ENCODE peak calls at places on chromosomes 4 and X, in four cellular contexts. J is hepatocyte, M is GM20000, H is left lung. E is an unnamed sample.

GRCh38 chrX:41906515-41907165 is 16.7 kb downstream of the CASK start:
- DNase-seq in J (no peak), M (no peak), H (no peak), E (no peak)

GRCh38 chrX:13029831-13030771 is 14.3 kb downstream of the FAM9C start:
- DNase-seq in J (peak; percentile 72), M (no peak), H (no peak), E (no peak)

GRCh38 chr4:46839128-46839527 is 69.9 kb downstream of the COX7B2 start:
- DNase-seq in J (no peak), M (peak; percentile 11), H (no peak), E (no peak)

GRCh38 chr4:91961504-91961903 is 342.3 kb upstream of the GRID2 start:
- DNase-seq in J (no peak), M (no peak), H (no peak), E (no peak)

GRCh38 chrX:136666088-136666487 is 18.1 kb downstream of the CD40LG start:
- DNase-seq in J (no peak), M (no peak), H (no peak), E (no peak)

GRCh38 chr4:74202062-74202586 is 44.2 kb downstream of the MTHFD2L start:
- DNase-seq in J (peak; percentile 43), M (no peak), H (no peak), E (no peak)

GRCh38 chrX:9324676-9325075 is 140.2 kb upstream of the TBL1X start:
- DNase-seq in J (no peak), M (no peak), H (no peak), E (no peak)

GRCh38 chr4:88623097-88623496 is 30.8 kb downstream of the HERC3 start:
- DNase-seq in J (peak; percentile 19), M (no peak), H (no peak), E (no peak)

GRCh38 chr4:55396305-55397023 is 707 bp downstream of the TMEM165 start:
- DNase-seq in J (peak; percentile 76), M (peak; percentile 53), H (peak; percentile 88), E (no peak)

GRCh38 chr4:8652181-8653078 is 59.9 kb downstream of the CPZ start:
- DNase-seq in J (no peak), M (no peak), H (peak; percentile 67), E (no peak)

GRCh38 chr4:67929447-67929846 is 33.8 kb downstream of the TMPRSS11A start:
- DNase-seq in J (no peak), M (no peak), H (no peak), E (no peak)

GRCh38 chr4:182169987-182170386 is 73.2 kb upstream of the TENM3 start:
- DNase-seq in J (no peak), M (no peak), H (no peak), E (no peak)

GRCh38 chr4:18536420-18536819 is 514.9 kb upstream of the LCORL start:
- DNase-seq in J (no peak), M (no peak), H (no peak), E (no peak)

GRCh38 chrX:100654256-100654655 is 10.3 kb downstream of the SRPX2 start:
- DNase-seq in J (peak; percentile 23), M (no peak), H (no peak), E (no peak)

GRCh38 chr4:108049406-108049805 is 59.7 kb downstream of the HADH start:
- DNase-seq in J (no peak), M (no peak), H (no peak), E (no peak)

GRCh38 chrX:3262906-3263305 is 83.5 kb downstream of the MXRA5 start:
- DNase-seq in J (peak; percentile 69), M (no peak), H (no peak), E (no peak)

GRCh38 chrX:155262970-155263754 is 1.1 kb downstream of the RAB39B start:
- DNase-seq in J (no peak), M (no peak), H (no peak), E (no peak)

GRCh38 chr4:78951862-78952472 is 12.7 kb upstream of the PAQR3 start:
- DNase-seq in J (peak; percentile 64), M (peak; percentile 43), H (no peak), E (no peak)

GRCh38 chrX:129632443-129632842 is 22.3 kb downstream of the APLN start:
- DNase-seq in J (no peak), M (no peak), H (no peak), E (no peak)

GRCh38 chr4:8849266-8850073 is 22.2 kb downstream of the HMX1 start:
- DNase-seq in J (no peak), M (no peak), H (peak; percentile 55), E (no peak)

GRCh38 chrX:19028560-19028959 is 44.6 kb upstream of the PHKA2 start:
- DNase-seq in J (no peak), M (no peak), H (no peak), E (no peak)

GRCh38 chrX:155766321-155766720 is 114.8 kb upstream of the VAMP7 start:
- DNase-seq in J (no peak), M (no peak), H (no peak), E (no peak)

GRCh38 chr4:177051473-177052060 is 258.1 kb upstream of the NEIL3 start:
- DNase-seq in J (peak; percentile 56), M (peak; percentile 28), H (no peak), E (no peak)

GRCh38 chr4:8739820-8740665 is 131.6 kb downstream of the HMX1 start:
- DNase-seq in J (no peak), M (no peak), H (peak; percentile 74), E (no peak)

GRCh38 chr4:40564004-40564403 is 65.7 kb downstream of the RBM47 start:
- DNase-seq in J (no peak), M (no peak), H (no peak), E (no peak)

GRCh38 chr4:40629401-40630334 is at the start of gene RBM47:
- DNase-seq in J (peak; percentile 90), M (peak; percentile 72), H (peak; percentile 96), E (peak; percentile 29)

GRCh38 chrX:46576458-46576857 is 2.9 kb downstream of the CHST7 start:
- DNase-seq in J (no peak), M (no peak), H (no peak), E (no peak)

GRCh38 chrX:11629593-11630211 is 36.0 kb downstream of the ARHGAP6 start:
- DNase-seq in J (no peak), M (peak; percentile 7), H (no peak), E (no peak)

GRCh38 chr4:53601251-53601764 is 10.0 kb upstream of the LNX1 start:
- DNase-seq in J (no peak), M (peak; percentile 31), H (no peak), E (no peak)

GRCh38 chr4:122747883-122748282 is 15.4 kb downstream of the BBS12 start:
- DNase-seq in J (no peak), M (no peak), H (no peak), E (no peak)

GRCh38 chrX:69107747-69108410 is 57.4 kb downstream of the PJA1 start:
- DNase-seq in J (no peak), M (no peak), H (no peak), E (no peak)

GRCh38 chrX:151912780-151913179 is at the start of gene MAGEA4:
- DNase-seq in J (no peak), M (no peak), H (no peak), E (no peak)

GRCh38 chr4:20272411-20272872 is 20.7 kb downstream of the SLIT2 start:
- DNase-seq in J (no peak), M (no peak), H (no peak), E (no peak)

GRCh38 chr4:188550296-188550695 is 411.1 kb downstream of the TRIML1 start:
- DNase-seq in J (no peak), M (no peak), H (no peak), E (no peak)

GRCh38 chrX:103215037-103215767 is at the start of gene BEX4:
- DNase-seq in J (peak; percentile 92), M (peak; percentile 85), H (peak; percentile 92), E (peak; percentile 73)

GRCh38 chr4:120071192-120071795 is 4.6 kb upstream of the MAD2L1 start:
- DNase-seq in J (peak; percentile 65), M (peak; percentile 32), H (no peak), E (no peak)

GRCh38 chrX:81195712-81196111 is 6.0 kb downstream of the HMGN5 start:
- DNase-seq in J (peak; percentile 61), M (peak; percentile 22), H (no peak), E (no peak)

GRCh38 chr4:165060938-165061337 is 7.3 kb downstream of the TRIM75 start:
- DNase-seq in J (no peak), M (no peak), H (no peak), E (no peak)

DNA sequence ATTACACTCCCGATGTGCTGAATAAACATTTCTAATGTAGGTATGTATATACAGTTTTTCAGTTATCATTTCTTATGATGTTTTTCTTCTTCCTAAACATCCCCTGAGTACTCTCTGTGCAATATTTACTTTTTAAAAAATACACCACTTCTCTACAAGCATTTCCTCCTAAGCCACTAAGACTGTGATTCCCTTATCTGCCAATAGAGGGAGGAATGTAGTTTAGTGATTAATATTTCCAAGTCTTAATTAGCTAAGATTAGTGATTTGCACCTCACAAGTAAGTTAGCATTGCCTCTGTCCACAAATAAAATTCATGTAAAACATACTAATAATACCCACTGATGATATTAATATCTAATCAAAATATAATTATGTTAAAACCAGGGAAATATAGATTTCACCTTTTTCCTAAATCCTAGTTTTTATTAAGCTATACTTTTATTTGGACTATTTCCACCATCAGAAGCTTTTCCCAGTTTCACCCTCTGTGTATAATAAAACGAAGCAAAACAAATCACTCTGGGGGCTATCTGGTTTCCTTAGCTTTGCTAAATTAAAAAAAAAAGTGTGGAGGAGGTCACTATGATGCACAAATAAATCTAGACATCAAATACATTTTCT is 909.1 kb downstream of the FAT4 start:
- DNase-seq in J (peak; percentile 14), M (no peak), H (no peak), E (no peak)
- TF ChIP-seq CTCF in J (peak; percentile 49), M (peak; percentile 16), H (peak; percentile 41), E (no peak)

GRCh38 chr4:28690890-28691289 is 1830.2 kb downstream of the STIM2 start:
- DNase-seq in J (no peak), M (no peak), H (no peak), E (no peak)

GRCh38 chr4:28682872-28683271 is 1822.2 kb downstream of the STIM2 start:
- DNase-seq in J (no peak), M (no peak), H (no peak), E (no peak)

DNA sequence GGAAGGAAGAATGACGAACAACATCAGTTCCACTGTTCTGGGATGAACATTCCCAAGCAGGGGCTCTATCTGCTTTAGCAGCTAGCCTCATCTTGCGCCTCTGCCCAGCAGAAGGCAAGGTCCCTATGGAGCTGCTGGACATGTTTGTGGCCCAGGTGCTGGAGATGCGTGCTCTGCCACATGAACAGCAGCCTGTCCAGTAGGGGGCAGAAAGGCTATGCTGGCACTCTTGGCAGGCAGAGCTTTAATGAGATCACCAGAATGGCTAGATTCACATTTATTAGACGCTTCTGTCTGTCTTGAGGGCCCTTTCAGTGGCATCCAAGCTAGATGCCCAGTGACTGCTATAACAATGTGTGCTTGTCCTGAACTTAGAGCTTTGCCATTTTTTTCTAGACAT is 1826.0 kb downstream of the STIM2 start:
- DNase-seq in J (peak; percentile 60), M (peak; percentile 6), H (no peak), E (no peak)
- TF ChIP-seq CTCF in J (peak; percentile 43), M (no peak), H (no peak), E (no peak)

DNA sequence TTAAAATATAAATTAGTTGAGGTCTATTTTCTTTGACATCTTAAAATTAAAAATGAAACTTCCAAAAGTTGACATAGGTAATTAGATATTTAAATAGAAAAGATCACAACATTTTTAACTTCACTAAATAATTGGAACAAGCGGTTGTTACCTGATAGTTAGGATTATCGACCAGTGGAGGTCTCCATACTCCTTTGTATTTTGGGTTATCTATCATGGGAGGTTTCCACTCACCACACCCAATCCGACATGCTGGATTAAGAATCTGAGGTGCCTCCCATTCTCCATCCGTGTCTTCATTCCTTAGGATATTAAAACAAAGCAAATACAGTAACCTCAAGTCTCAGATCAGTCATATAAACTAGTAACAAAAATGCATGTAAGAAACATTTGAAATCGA is 22.2 kb downstream of the SCOC start:
- DNase-seq in J (no peak), M (no peak), H (no peak), E (no peak)
- TF ChIP-seq CTCF in J (no peak), M (no peak), H (no peak), E (no peak)

GRCh38 chr4:110620352-110621327 is 2.2 kb downstream of the PITX2 start:
- DNase-seq in J (peak; percentile 76), M (no peak), H (peak; percentile 77), E (no peak)
- TF ChIP-seq CTCF in J (no peak), M (no peak), H (no peak), E (no peak)